ENCODE peak calls at places on chromosomes 12 and 14, in four cellular contexts. I, E, V and X are unnamed samples.

GRCh38 chr14:32656609-32657008 is 282.1 kb upstream of the NPAS3 start:
- DNase-seq in I (no peak), E (no peak), V (no peak), X (no peak)

GRCh38 chr12:49389092-49389703 is 21.9 kb downstream of the SPATS2 start:
- DNase-seq in I (no peak), E (peak; percentile 98), V (no peak), X (peak; percentile 27)

GRCh38 chr12:124520258-124520657 is 47.2 kb downstream of the NCOR2 start:
- DNase-seq in I (no peak), E (no peak), V (peak; percentile 57), X (peak; percentile 90)

GRCh38 chr14:75334191-75335051 is 55.8 kb downstream of the FOS start:
- DNase-seq in I (no peak), E (no peak), V (peak; percentile 75), X (peak; percentile 62)

GRCh38 chr12:3224530-3224903 is 147.3 kb downstream of the TSPAN9 start:
- DNase-seq in I (no peak), E (no peak), V (peak; percentile 25), X (no peak)

GRCh38 chr12:103085541-103085940 is 128.1 kb downstream of the ASCL1 start:
- DNase-seq in I (no peak), E (no peak), V (no peak), X (no peak)

GRCh38 chr12:130916251-130916911 is 37.3 kb upstream of the ADGRD1 start:
- DNase-seq in I (peak; percentile 53), E (peak; percentile 86), V (peak; percentile 53), X (peak; percentile 61)

GRCh38 chr14:101114726-101115481 is 211.4 kb upstream of the RTL1 start:
- DNase-seq in I (no peak), E (peak; percentile 34), V (no peak), X (no peak)

GRCh38 chr12:89261982-89262381 is 90.3 kb downstream of the DUSP6 start:
- DNase-seq in I (no peak), E (no peak), V (no peak), X (no peak)

GRCh38 chr12:60529723-60530122 is 933.9 kb downstream of the SLC16A7 start:
- DNase-seq in I (no peak), E (no peak), V (no peak), X (no peak)

GRCh38 chr14:59406454-59407245 is 58.5 kb downstream of the GPR135 start:
- DNase-seq in I (no peak), E (no peak), V (no peak), X (no peak)

GRCh38 chr12:126084480-126084879 is 1019.2 kb downstream of the AACS start:
- DNase-seq in I (no peak), E (no peak), V (no peak), X (no peak)

GRCh38 chr14:40847496-40847895 is 759.2 kb upstream of the LRFN5 start:
- DNase-seq in I (no peak), E (no peak), V (no peak), X (no peak)

GRCh38 chr12:1706284-1707016 is 15.6 kb downstream of the ADIPOR2 start:
- DNase-seq in I (no peak), E (no peak), V (no peak), X (no peak)

GRCh38 chr12:95215925-95216324 is 1.3 kb downstream of the FGD6 start:
- DNase-seq in I (no peak), E (no peak), V (no peak), X (no peak)

GRCh38 chr14:32607399-32607798 is 278.3 kb downstream of the AKAP6 start:
- DNase-seq in I (no peak), E (no peak), V (no peak), X (no peak)

GRCh38 chr12:88977115-88977514 is 375.2 kb downstream of the DUSP6 start:
- DNase-seq in I (no peak), E (no peak), V (no peak), X (no peak)

GRCh38 chr14:58332514-58332913 is 34.2 kb downstream of the ARID4A start:
- DNase-seq in I (no peak), E (no peak), V (no peak), X (no peak)

GRCh38 chr14:101740981-101741380 is 20.5 kb upstream of the PPP2R5C start:
- DNase-seq in I (no peak), E (no peak), V (no peak), X (no peak)

GRCh38 chr12:63940295-63940997 is 95.9 kb downstream of the SRGAP1 start:
- DNase-seq in I (no peak), E (no peak), V (no peak), X (no peak)

GRCh38 chr12:104724992-104725585 is 233.0 kb downstream of the SLC41A2 start:
- DNase-seq in I (no peak), E (no peak), V (no peak), X (no peak)

GRCh38 chr12:116969615-116970575 is 59.1 kb downstream of the FBXW8 start:
- DNase-seq in I (no peak), E (peak; percentile 50), V (peak; percentile 72), X (no peak)

GRCh38 chr14:68402525-68403101 is 390.3 kb downstream of the ZFP36L1 start:
- DNase-seq in I (no peak), E (no peak), V (no peak), X (no peak)

GRCh38 chr14:58922211-58922940 is 266.1 kb upstream of the DAAM1 start:
- DNase-seq in I (no peak), E (no peak), V (no peak), X (no peak)

GRCh38 chr12:66279127-66279712 is 23.1 kb upstream of the HELB start:
- DNase-seq in I (no peak), E (peak; percentile 80), V (no peak), X (no peak)

GRCh38 chr12:14959126-14959440 is 2.3 kb downstream of the ARHGDIB start:
- DNase-seq in I (no peak), E (no peak), V (no peak), X (no peak)

GRCh38 chr12:23621910-23622309 is 327.6 kb downstream of the SOX5 start:
- DNase-seq in I (no peak), E (no peak), V (no peak), X (no peak)

GRCh38 chr12:45286621-45287020 is 70.7 kb downstream of the ANO6 start:
- DNase-seq in I (no peak), E (no peak), V (no peak), X (no peak)

GRCh38 chr12:45281994-45282393 is 66.1 kb downstream of the ANO6 start:
- DNase-seq in I (no peak), E (no peak), V (no peak), X (no peak)

GRCh38 chr12:45285717-45286116 is 69.8 kb downstream of the ANO6 start:
- DNase-seq in I (peak; percentile 40), E (no peak), V (no peak), X (no peak)

GRCh38 chr12:45282411-45282810 is 66.5 kb downstream of the ANO6 start:
- DNase-seq in I (peak; percentile 52), E (no peak), V (no peak), X (no peak)

GRCh38 chr12:45284096-45284901 is 68.4 kb downstream of the ANO6 start:
- DNase-seq in I (peak; percentile 83), E (peak; percentile 79), V (no peak), X (no peak)
- TF ChIP-seq CTCF in I (peak; percentile 24), E (peak; percentile 68), V (no peak), X (no peak)

DNA sequence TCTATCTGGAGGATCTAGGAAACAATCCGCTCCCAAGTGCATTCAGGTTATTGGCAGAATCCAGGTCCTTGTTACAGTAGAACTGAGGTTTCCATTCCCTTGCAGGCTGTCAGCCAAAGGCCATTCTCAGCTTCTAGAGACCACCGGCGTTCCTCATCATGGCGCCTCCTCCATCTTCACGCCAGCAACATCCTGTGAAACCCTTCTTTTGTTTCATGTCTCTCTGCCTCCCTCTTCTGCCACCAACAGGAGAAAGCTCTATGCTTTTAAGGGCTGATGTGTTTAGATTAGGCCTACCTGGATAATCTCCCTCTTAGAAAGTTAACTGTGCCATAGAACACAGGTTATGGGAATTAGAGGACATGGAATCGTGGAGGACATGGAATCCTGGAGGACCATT is 133.0 kb upstream of the RASSF8 start:
- DNase-seq in I (no peak), E (peak; percentile 61), V (no peak), X (no peak)
- TF ChIP-seq CTCF in I (peak; percentile 8), E (peak; percentile 69), V (no peak), X (no peak)

GRCh38 chr14:100012478-100012925 is 52.7 kb upstream of the EVL start:
- DNase-seq in I (no peak), E (no peak), V (no peak), X (no peak)
- TF ChIP-seq CTCF in I (no peak), E (no peak), V (no peak), X (no peak)

GRCh38 chr14:44494125-44494524 is 13.0 kb downstream of the FSCB start:
- DNase-seq in I (no peak), E (no peak), V (no peak), X (no peak)

DNA sequence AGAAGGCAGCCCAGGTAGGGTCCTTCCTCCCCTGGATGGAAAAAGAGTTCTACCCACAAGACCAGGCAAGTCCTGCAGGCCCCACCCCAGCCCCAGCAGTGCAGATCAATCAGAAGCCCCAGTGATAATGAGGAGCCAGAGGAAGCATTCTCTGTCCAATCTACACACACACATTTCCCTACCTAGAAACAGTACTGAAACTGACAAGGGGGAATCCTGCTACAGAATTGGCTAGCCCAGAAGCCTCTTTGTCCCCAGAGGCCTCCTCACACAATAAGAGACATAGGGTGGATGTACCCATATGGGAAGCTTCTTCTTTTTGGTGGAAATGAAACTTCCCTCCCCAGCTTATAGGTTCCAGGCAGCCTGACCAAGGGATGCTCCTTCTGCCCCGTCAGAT is 9.9 kb downstream of the FSCB start:
- DNase-seq in I (no peak), E (no peak), V (no peak), X (no peak)
- TF ChIP-seq CTCF in I (no peak), E (no peak), V (no peak), X (no peak)